ENCODE peak calls at places on chromosomes 11 and 22, in seven cellular contexts. S is amygdala, Z is BJ, A is osteoblast, G is A549, L is GM04504, M is upper lobe of left lung. N is an unnamed sample.

GRCh38 chr11:35593143-35593542 is 25.1 kb upstream of the FJX1 start:
- DNase-seq in S (no peak), Z (peak), A (peak), G (no peak), L (peak), M (peak), N (peak)

GRCh38 chr11:119764108-119764874 is 35.3 kb upstream of the NECTIN1 start:
- DNase-seq in S (no peak), Z (no peak), A (no peak), G (no peak), L (peak), M (peak), N (peak)

GRCh38 chr11:12056112-12056511 is 47.7 kb upstream of the DKK3 start:
- DNase-seq in S (no peak), Z (no peak), A (no peak), G (no peak), L (no peak), M (no peak), N (no peak)

GRCh38 chr11:112658521-112658920 is 302.7 kb upstream of the NCAM1 start:
- DNase-seq in S (no peak), Z (no peak), A (no peak), G (no peak), L (no peak), M (no peak), N (no peak)

GRCh38 chr11:66473608-66474525 is 6.4 kb upstream of the DPP3 start:
- DNase-seq in S (no peak), Z (no peak), A (peak), G (no peak), L (no peak), M (no peak), N (no peak)

GRCh38 chr11:36162909-36163434 is 126.3 kb downstream of the COMMD9 start:
- DNase-seq in S (no peak), Z (no peak), A (no peak), G (no peak), L (no peak), M (no peak), N (no peak)

GRCh38 chr22:41822289-41823057 is 10.4 kb upstream of the SREBF2 start:
- DNase-seq in S (no peak), Z (no peak), A (peak), G (peak), L (no peak), M (no peak), N (peak)

GRCh38 chr11:47160753-47161133 is 15.9 kb downstream of the ARFGAP2 start:
- DNase-seq in S (no peak), Z (no peak), A (no peak), G (peak), L (no peak), M (no peak), N (no peak)

GRCh38 chr11:31702966-31703365 is 108.2 kb downstream of the PAX6 start:
- DNase-seq in S (no peak), Z (no peak), A (peak), G (peak), L (no peak), M (no peak), N (no peak)

GRCh38 chr11:112469376-112469775 is 208.7 kb upstream of the PLET1 start:
- DNase-seq in S (no peak), Z (no peak), A (no peak), G (no peak), L (no peak), M (no peak), N (no peak)

GRCh38 chr11:14357843-14358728 is 897 bp downstream of the RRAS2 start:
- DNase-seq in S (no peak), Z (no peak), A (peak), G (peak), L (no peak), M (peak), N (peak)

GRCh38 chr11:13465909-13466371 is 2.9 kb upstream of the BTBD10 start:
- DNase-seq in S (no peak), Z (no peak), A (peak), G (peak), L (peak), M (no peak), N (no peak)

GRCh38 chr11:117299351-117300300 is 8.5 kb downstream of the BACE1-AS start:
- DNase-seq in S (no peak), Z (no peak), A (peak), G (no peak), L (no peak), M (no peak), N (no peak)

GRCh38 chr11:45263773-45264172 is 22.4 kb downstream of the SYT13 start:
- DNase-seq in S (no peak), Z (no peak), A (no peak), G (no peak), L (no peak), M (no peak), N (no peak)

GRCh38 chr22:26464312-26464711 is 19.3 kb downstream of the HPS4 start:
- DNase-seq in S (no peak), Z (peak), A (no peak), G (no peak), L (peak), M (no peak), N (no peak)

GRCh38 chr22:45475876-45476514 is 26.7 kb upstream of the FBLN1 start:
- DNase-seq in S (no peak), Z (no peak), A (peak), G (no peak), L (no peak), M (no peak), N (no peak)

GRCh38 chr11:71472357-71472885 is 19.4 kb downstream of the NADSYN1 start:
- DNase-seq in S (no peak), Z (no peak), A (no peak), G (no peak), L (no peak), M (no peak), N (no peak)

GRCh38 chr11:67054851-67055523 is 1.7 kb upstream of the RHOD start:
- DNase-seq in S (no peak), Z (no peak), A (peak), G (peak), L (no peak), M (peak), N (no peak)

GRCh38 chr22:19422440-19423301 is 8.9 kb downstream of the HIRA start:
- DNase-seq in S (no peak), Z (no peak), A (no peak), G (no peak), L (no peak), M (no peak), N (no peak)

GRCh38 chr11:46948378-46949131 is 12.0 kb downstream of the CSTPP1 start:
- DNase-seq in S (no peak), Z (peak), A (peak), G (no peak), L (peak), M (no peak), N (peak)

GRCh38 chr11:105609832-105610781 is at the start of gene GRIA4:
- DNase-seq in S (peak), Z (no peak), A (peak), G (no peak), L (peak), M (no peak), N (no peak)

GRCh38 chr22:28883917-28884753 is 763 bp downstream of the ZNRF3 start:
- DNase-seq in S (no peak), Z (no peak), A (peak), G (peak), L (no peak), M (no peak), N (no peak)

GRCh38 chr11:65429069-65429681 is 6.6 kb downstream of the NEAT1 start:
- DNase-seq in S (no peak), Z (no peak), A (no peak), G (no peak), L (peak), M (peak), N (no peak)

GRCh38 chr11:11605181-11605580 is 16.6 kb downstream of the GALNT18 start:
- DNase-seq in S (no peak), Z (no peak), A (no peak), G (no peak), L (no peak), M (no peak), N (no peak)

GRCh38 chr22:30425327-30425615 is 297 bp upstream of the MTFP1 start:
- DNase-seq in S (no peak), Z (no peak), A (no peak), G (no peak), L (no peak), M (no peak), N (no peak)

GRCh38 chr11:131815631-131816030 is 445.2 kb downstream of the NTM start:
- DNase-seq in S (no peak), Z (no peak), A (no peak), G (no peak), L (no peak), M (no peak), N (no peak)

GRCh38 chr22:30717331-30717921 is 22.8 kb downstream of the OSBP2 start:
- DNase-seq in S (no peak), Z (peak), A (peak), G (peak), L (peak), M (no peak), N (no peak)

GRCh38 chr22:48615171-48616008 is 1212.3 kb downstream of the BRD1 start:
- DNase-seq in S (no peak), Z (no peak), A (no peak), G (no peak), L (no peak), M (no peak), N (no peak)

GRCh38 chr11:14974723-14975587 is 2.8 kb upstream of the CALCA start:
- DNase-seq in S (no peak), Z (no peak), A (peak), G (peak), L (no peak), M (no peak), N (no peak)

GRCh38 chr11:16081756-16082531 is 274.4 kb downstream of the SOX6 start:
- DNase-seq in S (no peak), Z (no peak), A (no peak), G (no peak), L (no peak), M (no peak), N (no peak)

GRCh38 chr11:36095716-36096115 is 151.9 kb downstream of the LDLRAD3 start:
- DNase-seq in S (no peak), Z (no peak), A (no peak), G (no peak), L (no peak), M (no peak), N (peak)

GRCh38 chr11:119672597-119672996 is 56.4 kb downstream of the NECTIN1 start:
- DNase-seq in S (no peak), Z (no peak), A (no peak), G (no peak), L (no peak), M (no peak), N (no peak)

GRCh38 chr22:33073989-33074391 is 15.8 kb upstream of the SYN3 start:
- DNase-seq in S (no peak), Z (no peak), A (no peak), G (peak), L (no peak), M (no peak), N (no peak)

GRCh38 chr11:1803246-1803645 is 31.5 kb upstream of the SYT8 start:
- DNase-seq in S (no peak), Z (no peak), A (peak), G (no peak), L (no peak), M (no peak), N (no peak)

GRCh38 chr11:14308897-14309387 is 50.0 kb downstream of the RRAS2 start:
- DNase-seq in S (no peak), Z (no peak), A (no peak), G (no peak), L (no peak), M (no peak), N (no peak)